ENCODE peak calls at places on chromosomes 7 and 10, in six cellular contexts. T is HCT116, P is HepG2, W is GM12878, D is K562, J is H1. H is an unnamed sample.

GRCh38 chr10:8360814-8361509 is 306.5 kb downstream of the GATA3 start:
- DNase-seq in T (no peak), P (no peak), W (no peak), D (no peak), J (no peak), H (no peak)

GRCh38 chr10:62277946-62278345 is 9.3 kb upstream of the RTKN2 start:
- DNase-seq in T (no peak), P (no peak), W (no peak), D (no peak), J (no peak), H (no peak)

GRCh38 chr7:70289067-70289466 is 690.8 kb downstream of the AUTS2 start:
- DNase-seq in T (no peak), P (no peak), W (no peak), D (no peak), J (no peak), H (no peak)

GRCh38 chr10:74145133-74145532 is 5.5 kb downstream of the AP3M1 start:
- DNase-seq in T (no peak), P (no peak), W (no peak), D (no peak), J (no peak), H (no peak)

GRCh38 chr10:69728335-69728861 is 73.3 kb upstream of the COL13A1 start:
- DNase-seq in T (no peak), P (no peak), W (no peak), D (no peak), J (peak), H (no peak)

GRCh38 chr10:17022898-17023297 is 106.7 kb downstream of the CUBN start:
- DNase-seq in T (no peak), P (no peak), W (no peak), D (no peak), J (no peak), H (no peak)

GRCh38 chr7:117908031-117908795 is 35.0 kb upstream of the CTTNBP2 start:
- DNase-seq in T (no peak), P (no peak), W (no peak), D (no peak), J (no peak), H (no peak)

GRCh38 chr7:70693300-70693689 is 438.6 kb upstream of the GALNT17 start:
- DNase-seq in T (no peak), P (no peak), W (no peak), D (no peak), J (no peak), H (no peak)

GRCh38 chr7:613442-614140 is 93.9 kb upstream of the PDGFA start:
- DNase-seq in T (no peak), P (no peak), W (no peak), D (no peak), J (no peak), H (no peak)

GRCh38 chr7:94394399-94395140 is at the start of gene COL1A2:
- DNase-seq in T (no peak), P (no peak), W (no peak), D (no peak), J (no peak), H (no peak)

GRCh38 chr7:27616914-27617548 is 45.7 kb downstream of the HIBADH start:
- DNase-seq in T (no peak), P (peak), W (no peak), D (no peak), J (no peak), H (no peak)

GRCh38 chr10:44731271-44731670 is 179.9 kb upstream of the TMEM72 start:
- DNase-seq in T (no peak), P (no peak), W (no peak), D (no peak), J (no peak), H (no peak)

GRCh38 chr10:14184841-14185500 is 145.8 kb downstream of the FRMD4A start:
- DNase-seq in T (no peak), P (peak), W (peak), D (peak), J (no peak), H (no peak)

GRCh38 chr7:75962607-75963382 is 31.6 kb downstream of the TMEM120A start:
- DNase-seq in T (no peak), P (peak), W (no peak), D (no peak), J (no peak), H (no peak)

GRCh38 chr7:70679666-70680065 is 452.3 kb upstream of the GALNT17 start:
- DNase-seq in T (no peak), P (no peak), W (peak), D (no peak), J (no peak), H (no peak)

GRCh38 chr10:33136271-33136670 is 178.2 kb upstream of the ITGB1 start:
- DNase-seq in T (no peak), P (no peak), W (peak), D (no peak), J (no peak), H (no peak)

GRCh38 chr10:73879296-73880173 is 5.2 kb upstream of the CAMK2G start:
- DNase-seq in T (peak), P (peak), W (no peak), D (peak), J (peak), H (peak)

GRCh38 chr7:140646931-140647647 is 6.5 kb upstream of the DENND2A start:
- DNase-seq in T (peak), P (peak), W (no peak), D (peak), J (no peak), H (no peak)

GRCh38 chr7:44326261-44327125 is 1.1 kb upstream of the CAMK2B start:
- DNase-seq in T (no peak), P (no peak), W (no peak), D (no peak), J (no peak), H (no peak)

GRCh38 chr10:71255817-71256660 is 43.7 kb downstream of the UNC5B start:
- DNase-seq in T (peak), P (no peak), W (no peak), D (no peak), J (no peak), H (no peak)

GRCh38 chr10:64867501-64867962 is 1346.3 kb downstream of the REEP3 start:
- DNase-seq in T (no peak), P (peak), W (no peak), D (peak), J (no peak), H (no peak)

GRCh38 chr7:106736508-106737201 is 75.7 kb upstream of the CCDC71L start:
- DNase-seq in T (peak), P (peak), W (peak), D (peak), J (no peak), H (peak)

GRCh38 chr7:104175336-104175984 is 32.4 kb downstream of the ORC5 start:
- DNase-seq in T (no peak), P (no peak), W (no peak), D (no peak), J (no peak), H (no peak)

GRCh38 chr10:17835688-17836087 is 26.5 kb downstream of the MRC1 start:
- DNase-seq in T (peak), P (no peak), W (no peak), D (no peak), J (peak), H (peak)

GRCh38 chr10:80191589-80192270 is 13.6 kb downstream of the ANXA11 start:
- DNase-seq in T (no peak), P (no peak), W (no peak), D (no peak), J (no peak), H (no peak)

DNA sequence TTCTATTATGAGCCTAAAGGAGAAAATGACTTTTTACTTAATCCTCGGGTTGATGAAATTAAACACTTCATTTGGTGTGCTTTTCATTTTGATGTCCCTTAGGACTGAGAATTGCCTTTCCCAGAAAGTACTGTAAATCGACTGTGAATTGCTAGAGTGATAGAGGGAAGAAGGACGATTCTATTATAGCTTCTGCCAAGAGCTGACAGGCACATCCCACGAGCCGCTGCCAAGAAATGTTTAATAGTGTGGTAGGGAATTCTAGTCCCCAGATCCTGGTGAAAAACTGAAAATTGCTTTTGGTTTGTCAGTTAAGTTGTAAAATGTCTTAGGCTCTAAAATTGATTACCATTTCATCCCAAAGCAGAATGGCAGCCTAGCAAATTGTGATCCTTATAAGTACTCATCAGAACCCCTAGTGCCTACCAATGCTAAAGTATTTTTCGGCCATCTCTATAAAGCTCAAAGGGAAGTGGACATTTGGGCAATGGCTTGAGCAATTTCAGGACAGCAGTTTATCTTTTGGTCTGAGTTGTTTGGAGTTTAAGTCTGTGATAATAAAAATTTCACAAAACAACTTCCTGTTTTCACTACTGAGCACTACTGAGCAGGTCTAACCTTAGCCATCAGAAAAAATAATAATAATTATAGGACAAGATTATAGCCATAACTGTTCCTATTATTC is 44.6 kb upstream of the HYCC1 start:
- DNase-seq in T (no peak), P (no peak), W (no peak), D (no peak), J (no peak), H (no peak)
- TF ChIP-seq POLR2AphosphoS5 in T (no peak), P (no peak), W (no peak), D (no peak), J (no peak), H (no peak)

DNA sequence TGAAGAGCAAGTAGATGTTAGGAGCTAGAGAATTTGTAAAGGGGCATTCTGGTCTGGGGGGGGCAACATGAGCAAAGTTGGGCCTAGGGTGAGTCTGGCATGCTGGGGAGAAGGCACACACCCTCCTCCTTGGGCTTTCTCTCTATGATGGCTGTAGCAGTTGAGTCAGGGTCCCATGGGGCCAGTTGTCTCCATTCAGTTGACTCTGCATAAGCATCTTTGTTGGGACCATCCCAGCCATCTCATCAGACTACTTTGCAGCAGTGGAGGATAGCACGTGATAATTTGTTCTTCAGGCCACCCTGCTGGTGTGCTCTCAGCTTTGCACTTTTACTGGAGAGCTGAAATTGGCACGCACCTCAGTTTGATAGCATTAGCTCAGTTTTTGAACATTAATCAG is 55.2 kb downstream of the LRMDA start:
- DNase-seq in T (no peak), P (no peak), W (no peak), D (no peak), J (no peak), H (no peak)
- TF ChIP-seq SIN3A in T (no peak), P (no peak), W (no peak), D (no peak), J (no peak), H (no peak)

DNA sequence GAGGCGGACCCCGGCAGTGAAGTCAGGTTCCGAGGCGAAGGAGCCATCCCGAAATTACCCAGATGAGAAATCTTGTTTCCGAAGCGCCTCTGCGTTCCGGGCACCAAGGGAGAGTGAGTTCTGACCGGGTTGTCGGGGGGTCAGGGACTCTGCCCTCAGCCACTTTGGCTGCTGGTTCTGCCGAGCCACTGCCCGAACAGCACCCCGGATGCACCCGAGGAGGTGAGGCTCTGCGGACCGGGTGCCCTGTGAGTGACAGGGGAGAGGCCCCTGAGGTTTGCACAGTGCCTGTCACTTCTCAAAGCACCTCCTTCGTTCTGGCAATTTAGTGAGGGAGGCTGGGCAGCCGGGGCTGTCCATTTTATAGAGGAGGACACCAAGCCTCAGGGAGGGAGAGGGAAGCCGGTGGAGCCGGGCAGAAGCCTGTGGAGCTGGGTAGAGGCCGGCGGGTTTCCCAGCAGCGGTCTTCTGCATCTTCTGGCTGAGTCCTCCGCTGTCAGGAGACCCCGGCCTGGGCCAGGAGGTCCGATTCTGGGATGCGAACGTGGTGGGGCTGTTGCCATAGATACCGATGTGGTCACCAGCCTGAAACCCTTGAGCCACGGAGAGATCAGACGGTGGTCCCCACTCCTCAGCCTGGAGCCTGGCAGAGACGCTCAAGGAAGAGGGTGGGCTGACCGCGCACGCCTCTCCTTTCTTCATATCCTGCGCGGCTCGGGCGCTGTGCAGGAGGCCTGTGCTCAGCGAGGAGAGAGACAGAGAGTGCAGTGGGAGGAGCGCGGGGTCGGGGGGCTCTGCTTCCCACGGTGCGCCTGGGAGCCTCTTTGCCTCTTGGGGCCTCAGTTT is 18.9 kb upstream of the SHH start:
- DNase-seq in T (no peak), P (no peak), W (no peak), D (no peak), J (no peak), H (no peak)
- TF ChIP-seq POLR2AphosphoS5 in T (no peak), P (no peak), W (no peak), D (no peak), J (no peak), H (no peak)

GRCh38 chr10:104267721-104268690 is 978 bp upstream of the GSTO2 start:
- DNase-seq in T (no peak), P (no peak), W (no peak), D (no peak), J (no peak), H (no peak)
- TF ChIP-seq SIN3A in T (no peak), P (no peak), W (no peak), D (no peak), J (no peak), H (no peak)

GRCh38 chr7:122829962-122830361 is 56.3 kb downstream of the CADPS2 start:
- DNase-seq in T (no peak), P (no peak), W (no peak), D (no peak), J (no peak), H (no peak)

GRCh38 chr7:122833888-122834570 is 52.2 kb downstream of the CADPS2 start:
- DNase-seq in T (no peak), P (no peak), W (no peak), D (no peak), J (no peak), H (no peak)
- TF ChIP-seq POLR2AphosphoS5 in T (no peak), P (no peak), W (no peak), D (no peak), J (no peak), H (no peak)

GRCh38 chr10:4352566-4352961 is 473.4 kb upstream of the AKR1E2 start:
- DNase-seq in T (no peak), P (no peak), W (no peak), D (no peak), J (no peak), H (no peak)
- TF ChIP-seq SIN3A in T (no peak), P (no peak), W (no peak), D (no peak), J (no peak), H (no peak)

GRCh38 chr7:130959743-130960207 is 225.8 kb upstream of the KLF14 start:
- DNase-seq in T (peak), P (peak), W (no peak), D (peak), J (no peak), H (no peak)

GRCh38 chr7:130962109-130962508 is 228.1 kb upstream of the KLF14 start:
- DNase-seq in T (no peak), P (no peak), W (no peak), D (no peak), J (no peak), H (no peak)

GRCh38 chr7:130960208-130960988 is 226.4 kb upstream of the KLF14 start:
- DNase-seq in T (peak), P (no peak), W (peak), D (peak), J (no peak), H (peak)

GRCh38 chr7:130963349-130963748 is 229.3 kb upstream of the KLF14 start:
- DNase-seq in T (no peak), P (no peak), W (no peak), D (no peak), J (no peak), H (no peak)

DNA sequence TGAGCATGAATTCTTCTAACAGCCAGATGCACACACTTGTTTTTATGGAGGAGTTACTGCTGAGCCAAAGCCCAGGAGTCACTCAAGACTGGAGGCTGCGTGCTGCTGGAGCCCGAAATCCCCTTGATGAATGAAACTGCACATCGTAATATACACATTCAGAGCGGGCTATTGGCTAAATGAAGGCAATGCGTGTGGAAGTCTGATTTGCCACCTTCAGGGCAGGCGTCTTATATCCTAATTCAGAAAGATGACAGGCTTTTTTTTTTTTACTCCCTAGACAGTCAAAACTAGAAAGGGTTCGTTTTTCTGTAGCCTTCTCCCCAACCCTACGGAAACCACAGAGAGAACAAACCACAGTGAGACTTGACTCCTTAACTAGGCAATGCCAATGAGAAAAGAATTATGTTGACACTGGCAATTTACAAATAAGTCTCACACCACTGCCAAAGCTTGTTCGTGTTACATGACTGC is 227.2 kb upstream of the KLF14 start:
- DNase-seq in T (peak), P (no peak), W (peak), D (no peak), J (no peak), H (no peak)
- TF ChIP-seq POLR2AphosphoS5 in T (peak), P (no peak), W (peak), D (no peak), J (no peak), H (peak)